ENCODE peak calls at places on chromosome 15, in four cellular contexts. One of them, this sample, is unnamed.

GRCh38 chr15:42175671-42176070 is 19.2 kb upstream of the PLA2G4F start:
- DNase-seq in BJ: no peak
- DNase-seq in suprapubic skin: no peak
- DNase-seq in colonic mucosa: no peak
- DNase-seq in this sample: no peak

GRCh38 chr15:95742836-95743235 is 587.7 kb upstream of the NR2F2 start:
- DNase-seq in BJ: no peak
- DNase-seq in suprapubic skin: no peak
- DNase-seq in colonic mucosa: no peak
- DNase-seq in this sample: no peak

GRCh38 chr15:47839233-47839867 is 122.0 kb downstream of the SEMA6D start:
- DNase-seq in BJ: no peak
- DNase-seq in suprapubic skin: no peak
- DNase-seq in colonic mucosa: no peak
- DNase-seq in this sample: no peak

GRCh38 chr15:63870043-63870394 is 36.3 kb upstream of the HERC1 start:
- DNase-seq in BJ: no peak
- DNase-seq in suprapubic skin: no peak
- DNase-seq in colonic mucosa: no peak
- DNase-seq in this sample: no peak

GRCh38 chr15:59548501-59549230 is 62.9 kb upstream of the GCNT3 start:
- DNase-seq in BJ: no peak
- DNase-seq in suprapubic skin: no peak
- DNase-seq in colonic mucosa: no peak
- DNase-seq in this sample: no peak

GRCh38 chr15:72472907-72473669 is 1.0 kb upstream of the ARIH1 start:
- DNase-seq in BJ: no peak
- DNase-seq in suprapubic skin: no peak
- DNase-seq in colonic mucosa: no peak
- DNase-seq in this sample: peak; percentile 47

GRCh38 chr15:83653639-83654378 is at the start of gene ADAMTSL3:
- DNase-seq in BJ: no peak
- DNase-seq in suprapubic skin: peak; percentile 72
- DNase-seq in colonic mucosa: peak; percentile 71
- DNase-seq in this sample: peak; percentile 19

GRCh38 chr15:38707802-38708671 is 143.4 kb upstream of the RASGRP1 start:
- DNase-seq in BJ: no peak
- DNase-seq in suprapubic skin: no peak
- DNase-seq in colonic mucosa: peak; percentile 55
- DNase-seq in this sample: peak; percentile 77

GRCh38 chr15:84967380-84967779 is 14.3 kb upstream of the PDE8A start:
- DNase-seq in BJ: no peak
- DNase-seq in suprapubic skin: no peak
- DNase-seq in colonic mucosa: no peak
- DNase-seq in this sample: no peak

GRCh38 chr15:39165026-39165706 is 415.7 kb upstream of the THBS1 start:
- DNase-seq in BJ: no peak
- DNase-seq in suprapubic skin: no peak
- DNase-seq in colonic mucosa: no peak
- DNase-seq in this sample: no peak

GRCh38 chr15:25181290-25182097 is 226.7 kb downstream of the SNRPN start:
- DNase-seq in BJ: no peak
- DNase-seq in suprapubic skin: peak; percentile 49
- DNase-seq in colonic mucosa: peak; percentile 12
- DNase-seq in this sample: no peak

GRCh38 chr15:38217788-38218609 is 34.6 kb upstream of the SPRED1 start:
- DNase-seq in BJ: no peak
- DNase-seq in suprapubic skin: no peak
- DNase-seq in colonic mucosa: no peak
- DNase-seq in this sample: no peak

GRCh38 chr15:98514034-98514622 is 134.2 kb upstream of the IGF1R start:
- DNase-seq in BJ: no peak
- DNase-seq in suprapubic skin: no peak
- DNase-seq in colonic mucosa: no peak
- DNase-seq in this sample: no peak

GRCh38 chr15:62337934-62338333 is 172.8 kb upstream of the C2CD4B start:
- DNase-seq in BJ: no peak
- DNase-seq in suprapubic skin: no peak
- DNase-seq in colonic mucosa: no peak
- DNase-seq in this sample: no peak

GRCh38 chr15:38879909-38880471 is 315.4 kb upstream of the RASGRP1 start:
- DNase-seq in BJ: peak; percentile 37
- DNase-seq in suprapubic skin: peak; percentile 79
- DNase-seq in colonic mucosa: peak; percentile 42
- DNase-seq in this sample: peak; percentile 68

GRCh38 chr15:41772720-41773331 is 1.5 kb upstream of the MAPKBP1 start:
- DNase-seq in BJ: no peak
- DNase-seq in suprapubic skin: no peak
- DNase-seq in colonic mucosa: peak; percentile 48
- DNase-seq in this sample: peak; percentile 82

GRCh38 chr15:66849393-66849745 is 147.3 kb downstream of the SMAD6 start:
- DNase-seq in BJ: no peak
- DNase-seq in suprapubic skin: no peak
- DNase-seq in colonic mucosa: no peak
- DNase-seq in this sample: no peak

GRCh38 chr15:66848666-66849392 is 146.8 kb downstream of the SMAD6 start:
- DNase-seq in BJ: no peak
- DNase-seq in suprapubic skin: no peak
- DNase-seq in colonic mucosa: peak; percentile 12
- DNase-seq in this sample: no peak

GRCh38 chr15:66849746-66850077 is 147.7 kb downstream of the SMAD6 start:
- DNase-seq in BJ: no peak
- DNase-seq in suprapubic skin: no peak
- DNase-seq in colonic mucosa: no peak
- DNase-seq in this sample: no peak

GRCh38 chr15:66851226-66852063 is 149.4 kb downstream of the SMAD6 start:
- DNase-seq in BJ: peak; percentile 69
- DNase-seq in suprapubic skin: peak; percentile 91
- DNase-seq in colonic mucosa: peak; percentile 87
- DNase-seq in this sample: peak; percentile 97

GRCh38 chr15:66850078-66850991 is 148.3 kb downstream of the SMAD6 start:
- DNase-seq in BJ: no peak
- DNase-seq in suprapubic skin: no peak
- DNase-seq in colonic mucosa: peak; percentile 17
- DNase-seq in this sample: peak; percentile 25
- TF ChIP-seq CTCF in BJ: no peak
- TF ChIP-seq CTCF in suprapubic skin: no peak
- TF ChIP-seq CTCF in colonic mucosa: no peak
- TF ChIP-seq CTCF in this sample: no peak

GRCh38 chr15:65028338-65028737 is 1.1 kb downstream of the MTFMT start:
- DNase-seq in BJ: no peak
- DNase-seq in suprapubic skin: no peak
- DNase-seq in colonic mucosa: peak; percentile 57
- DNase-seq in this sample: no peak
- H3K4me3 ChIP-seq in BJ: peak overlapping the region; percentile 91
- H3K4me3 ChIP-seq in suprapubic skin: peak overlapping the region; percentile 96
- H3K4me3 ChIP-seq in colonic mucosa: peak overlapping the region; percentile 96
- H3K4me3 ChIP-seq in this sample: peak overlapping the region; percentile 86

GRCh38 chr15:28079313-28079969 is 19.7 kb downstream of the OCA2 start:
- DNase-seq in BJ: no peak
- DNase-seq in suprapubic skin: no peak
- DNase-seq in colonic mucosa: no peak
- DNase-seq in this sample: no peak

GRCh38 chr15:28082891-28083688 is 16.0 kb downstream of the OCA2 start:
- DNase-seq in BJ: no peak
- DNase-seq in suprapubic skin: no peak
- DNase-seq in colonic mucosa: peak; percentile 61
- DNase-seq in this sample: no peak

GRCh38 chr15:28081594-28081993 is 17.5 kb downstream of the OCA2 start:
- DNase-seq in BJ: no peak
- DNase-seq in suprapubic skin: no peak
- DNase-seq in colonic mucosa: no peak
- DNase-seq in this sample: no peak

GRCh38 chr15:28084547-28084946 is 14.6 kb downstream of the OCA2 start:
- DNase-seq in BJ: no peak
- DNase-seq in suprapubic skin: no peak
- DNase-seq in colonic mucosa: no peak
- DNase-seq in this sample: no peak

GRCh38 chr15:28080386-28080785 is 18.7 kb downstream of the OCA2 start:
- DNase-seq in BJ: no peak
- DNase-seq in suprapubic skin: no peak
- DNase-seq in colonic mucosa: no peak
- DNase-seq in this sample: no peak
- TF ChIP-seq CTCF in BJ: no peak
- TF ChIP-seq CTCF in suprapubic skin: no peak
- TF ChIP-seq CTCF in colonic mucosa: no peak
- TF ChIP-seq CTCF in this sample: no peak

GRCh38 chr15:65396965-65397317 is 19.1 kb upstream of the IGDCC3 start:
- DNase-seq in BJ: no peak
- DNase-seq in suprapubic skin: no peak
- DNase-seq in colonic mucosa: no peak
- DNase-seq in this sample: no peak
- H3K4me3 ChIP-seq in BJ: no peak overlapping the region
- H3K4me3 ChIP-seq in suprapubic skin: no peak overlapping the region
- H3K4me3 ChIP-seq in colonic mucosa: no peak overlapping the region
- H3K4me3 ChIP-seq in this sample: no peak overlapping the region

DNA sequence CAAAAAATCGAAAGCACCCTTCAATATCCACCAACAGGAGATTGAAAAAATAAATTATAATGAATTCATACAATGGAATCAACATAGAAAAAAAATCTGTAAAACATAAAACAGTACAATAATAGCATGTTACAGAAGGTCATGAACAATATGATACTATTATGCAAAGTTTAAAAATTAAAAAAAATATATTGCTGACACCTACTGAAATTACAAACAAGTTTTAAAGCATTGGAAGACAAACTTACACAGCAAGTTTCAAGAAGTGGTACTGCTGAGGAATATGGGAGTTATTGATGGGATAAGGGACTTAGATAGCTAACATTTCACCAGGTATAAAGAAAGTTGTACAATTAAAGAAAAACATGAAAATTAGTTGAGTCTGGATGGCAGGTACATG is 89.4 kb downstream of the EFL1 start:
- DNase-seq in BJ: no peak
- DNase-seq in suprapubic skin: no peak
- DNase-seq in colonic mucosa: no peak
- DNase-seq in this sample: no peak
- TF ChIP-seq CTCF in BJ: no peak
- TF ChIP-seq CTCF in suprapubic skin: no peak
- TF ChIP-seq CTCF in colonic mucosa: no peak
- TF ChIP-seq CTCF in this sample: no peak

DNA sequence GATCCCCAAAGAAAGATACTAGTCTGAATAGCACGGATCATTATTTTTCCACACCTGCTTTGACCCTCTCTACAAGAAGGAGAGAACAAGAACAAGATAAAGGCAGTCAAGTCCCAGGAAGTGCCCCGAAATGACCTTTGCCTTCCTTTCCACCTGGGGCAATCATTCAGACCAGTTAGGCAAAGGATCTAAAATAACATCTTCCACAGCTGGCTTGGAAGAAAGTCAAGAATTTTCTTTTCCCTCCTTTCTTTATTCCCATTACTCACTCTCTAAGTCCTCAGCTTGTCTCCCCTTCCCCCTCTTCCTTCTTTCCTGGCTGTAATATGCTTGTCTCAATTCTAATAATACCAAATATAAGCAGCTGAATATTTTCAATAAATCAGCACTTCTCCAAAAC is 62.6 kb downstream of the FMN1 start:
- DNase-seq in BJ: no peak
- DNase-seq in suprapubic skin: no peak
- DNase-seq in colonic mucosa: no peak
- DNase-seq in this sample: peak; percentile 47
- H3K4me3 ChIP-seq in BJ: no peak overlapping the region
- H3K4me3 ChIP-seq in suprapubic skin: no peak overlapping the region
- H3K4me3 ChIP-seq in colonic mucosa: no peak overlapping the region
- H3K4me3 ChIP-seq in this sample: no peak overlapping the region

GRCh38 chr15:77094397-77095030 is 23.6 kb upstream of the TSPAN3 start:
- DNase-seq in BJ: no peak
- DNase-seq in suprapubic skin: no peak
- DNase-seq in colonic mucosa: no peak
- DNase-seq in this sample: no peak
- TF ChIP-seq CTCF in BJ: peak; percentile 26
- TF ChIP-seq CTCF in suprapubic skin: no peak
- TF ChIP-seq CTCF in colonic mucosa: no peak
- TF ChIP-seq CTCF in this sample: peak; percentile 30

DNA sequence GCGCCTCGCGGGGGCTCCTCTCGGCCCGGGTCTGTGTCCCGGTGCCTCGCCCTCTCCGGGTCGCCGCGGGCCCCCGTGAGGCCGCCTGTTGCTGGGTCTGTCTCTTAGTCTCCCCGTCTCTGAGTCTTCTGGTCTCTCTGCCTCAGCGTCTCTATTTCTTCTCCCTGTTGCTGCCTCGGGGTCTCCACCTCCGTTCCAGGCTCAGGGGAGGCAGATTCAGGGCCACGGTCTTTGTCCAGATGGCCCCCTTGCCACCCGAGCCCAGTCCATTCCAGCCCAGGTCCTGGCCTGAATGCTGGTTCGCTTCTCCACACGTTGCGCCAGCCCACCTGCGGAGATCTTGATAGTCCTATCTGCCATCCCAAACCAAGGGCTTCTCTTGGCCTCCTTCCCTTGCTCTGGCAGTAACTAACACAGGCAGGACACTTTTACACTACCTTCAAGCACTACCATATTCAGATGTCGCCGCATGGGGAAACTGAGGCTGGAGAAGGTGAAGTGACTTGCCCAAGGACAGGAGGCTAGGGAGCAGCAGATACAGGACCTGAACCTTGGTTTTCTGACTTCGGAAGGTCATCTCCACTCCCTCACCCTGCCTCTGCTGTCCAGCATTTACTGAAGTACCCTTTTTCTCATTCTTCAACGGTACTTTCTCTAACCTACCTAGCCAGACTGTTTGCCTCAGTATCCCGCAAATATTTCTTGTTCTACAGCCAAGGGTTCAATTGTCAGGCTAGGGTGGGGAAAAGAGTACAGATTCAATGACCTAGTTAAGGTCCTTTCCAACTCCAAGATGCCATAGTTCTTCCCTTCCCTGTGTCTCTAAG is 616 bp upstream of the IGDCC4 start:
- DNase-seq in BJ: no peak
- DNase-seq in suprapubic skin: no peak
- DNase-seq in colonic mucosa: no peak
- DNase-seq in this sample: no peak
- H3K4me3 ChIP-seq in BJ: no peak overlapping the region
- H3K4me3 ChIP-seq in suprapubic skin: peak overlapping the region; percentile 66
- H3K4me3 ChIP-seq in colonic mucosa: no peak overlapping the region
- H3K4me3 ChIP-seq in this sample: peak overlapping the region; percentile 33

GRCh38 chr15:55742498-55742926 is 440 bp downstream of the PRTG start:
- DNase-seq in BJ: no peak
- DNase-seq in suprapubic skin: no peak
- DNase-seq in colonic mucosa: peak; percentile 29
- DNase-seq in this sample: peak; percentile 44

GRCh38 chr15:55740981-55741591 is 1.9 kb downstream of the PRTG start:
- DNase-seq in BJ: no peak
- DNase-seq in suprapubic skin: no peak
- DNase-seq in colonic mucosa: no peak
- DNase-seq in this sample: peak; percentile 94

GRCh38 chr15:55740479-55740878 is 2.5 kb downstream of the PRTG start:
- DNase-seq in BJ: no peak
- DNase-seq in suprapubic skin: no peak
- DNase-seq in colonic mucosa: no peak
- DNase-seq in this sample: no peak

GRCh38 chr15:55742927-55743614 is at the start of gene PRTG:
- DNase-seq in BJ: no peak
- DNase-seq in suprapubic skin: peak; percentile 64
- DNase-seq in colonic mucosa: peak; percentile 35
- DNase-seq in this sample: peak; percentile 87

GRCh38 chr15:55741592-55742497 is 1.1 kb downstream of the PRTG start:
- DNase-seq in BJ: no peak
- DNase-seq in suprapubic skin: no peak
- DNase-seq in colonic mucosa: peak; percentile 29
- DNase-seq in this sample: peak; percentile 20
- TF ChIP-seq CTCF in BJ: peak; percentile 23
- TF ChIP-seq CTCF in suprapubic skin: no peak
- TF ChIP-seq CTCF in colonic mucosa: no peak
- TF ChIP-seq CTCF in this sample: no peak

This sample was measured in fibroblast of villous mesenchyme.